ENCODE peak calls at places on chromosome 4, in seven cellular contexts. M is mesenchymal stem cell, I is IMR-90, F is neuronal stem cell, J is H9, L is H1, B is trophoblast cell. T is an unnamed sample.

GRCh38 chr4:38230121-38230728 is 270.0 kb downstream of the PTTG2 start:
- DNase-seq in M (peak; percentile 11), I (no peak), F (no peak), J (no peak), L (peak; percentile 23), B (peak; percentile 85), T (no peak)

GRCh38 chr4:55880652-55881280 is 27.3 kb downstream of the EXOC1 start:
- DNase-seq in M (no peak), I (no peak), F (no peak), J (no peak), L (no peak), B (peak; percentile 7), T (no peak)

GRCh38 chr4:81032805-81033684 is 2.5 kb downstream of the BMP3 start:
- DNase-seq in M (no peak), I (peak; percentile 16), F (no peak), J (no peak), L (no peak), B (no peak), T (peak; percentile 5)

GRCh38 chr4:8762951-8763735 is 108.5 kb downstream of the HMX1 start:
- DNase-seq in M (no peak), I (no peak), F (no peak), J (no peak), L (no peak), B (no peak), T (no peak)

GRCh38 chr4:181502611-181503010 is 740.6 kb upstream of the TENM3 start:
- DNase-seq in M (no peak), I (no peak), F (no peak), J (peak; percentile 41), L (no peak), B (no peak), T (no peak)

GRCh38 chr4:186727977-186728519 is 4.4 kb upstream of the FAT1 start:
- DNase-seq in M (peak; percentile 50), I (no peak), F (peak; percentile 18), J (peak; percentile 62), L (no peak), B (no peak), T (peak; percentile 95)

GRCh38 chr4:86543560-86544312 is 50.4 kb upstream of the PTPN13 start:
- DNase-seq in M (peak; percentile 48), I (no peak), F (peak; percentile 73), J (no peak), L (no peak), B (no peak), T (peak; percentile 83)

GRCh38 chr4:79042079-79042674 is 102.9 kb upstream of the PAQR3 start:
- DNase-seq in M (peak; percentile 47), I (peak; percentile 22), F (peak; percentile 26), J (no peak), L (no peak), B (peak; percentile 19), T (peak; percentile 36)

GRCh38 chr4:163949976-163950601 is 455.6 kb downstream of the TMA16 start:
- DNase-seq in M (no peak), I (no peak), F (no peak), J (no peak), L (no peak), B (no peak), T (no peak)

GRCh38 chr4:4618846-4619245 is 77.0 kb upstream of the STX18 start:
- DNase-seq in M (no peak), I (no peak), F (no peak), J (no peak), L (no peak), B (no peak), T (no peak)

GRCh38 chr4:142913461-142914030 is 67.4 kb upstream of the INPP4B start:
- DNase-seq in M (no peak), I (peak; percentile 41), F (no peak), J (no peak), L (no peak), B (no peak), T (peak; percentile 83)

GRCh38 chr4:68319040-68319439 is 30.9 kb downstream of the YTHDC1 start:
- DNase-seq in M (no peak), I (no peak), F (no peak), J (no peak), L (no peak), B (no peak), T (no peak)

GRCh38 chr4:159240690-159241089 is 137.8 kb downstream of the RAPGEF2 start:
- DNase-seq in M (peak; percentile 77), I (peak; percentile 60), F (no peak), J (no peak), L (no peak), B (no peak), T (no peak)

GRCh38 chr4:26058537-26058936 is 144.5 kb downstream of the SMIM20 start:
- DNase-seq in M (no peak), I (no peak), F (no peak), J (no peak), L (no peak), B (peak; percentile 45), T (no peak)

GRCh38 chr4:140705625-140706275 is 50.4 kb downstream of the TBC1D9 start:
- DNase-seq in M (no peak), I (no peak), F (no peak), J (no peak), L (no peak), B (no peak), T (no peak)

GRCh38 chr4:77203380-77204197 is 46.6 kb downstream of the CCNG2 start:
- DNase-seq in M (peak; percentile 81), I (peak; percentile 82), F (peak; percentile 80), J (peak; percentile 77), L (peak; percentile 72), B (peak; percentile 79), T (peak; percentile 92)

GRCh38 chr4:6019316-6020263 is 1.4 kb upstream of the C4orf50 start:
- DNase-seq in M (peak; percentile 8), I (peak; percentile 44), F (peak; percentile 67), J (peak; percentile 82), L (peak; percentile 79), B (no peak), T (peak; percentile 85)

GRCh38 chr4:555566-556275 is 20.4 kb downstream of the TMEM271 start:
- DNase-seq in M (no peak), I (no peak), F (no peak), J (no peak), L (no peak), B (no peak), T (no peak)

GRCh38 chr4:128385683-128386304 is 98.2 kb upstream of the PGRMC2 start:
- DNase-seq in M (peak; percentile 99), I (peak; percentile 80), F (no peak), J (no peak), L (no peak), B (peak; percentile 27), T (peak; percentile 87)

GRCh38 chr4:845233-845835 is 19.4 kb upstream of the CPLX1 start:
- DNase-seq in M (peak; percentile 10), I (peak; percentile 61), F (no peak), J (no peak), L (no peak), B (no peak), T (no peak)

GRCh38 chr4:55001538-55001937 is 123.9 kb downstream of the KDR start:
- DNase-seq in M (no peak), I (no peak), F (no peak), J (no peak), L (no peak), B (no peak), T (no peak)

GRCh38 chr4:115028682-115029385 is 84.6 kb downstream of the NDST4 start:
- DNase-seq in M (no peak), I (no peak), F (no peak), J (no peak), L (no peak), B (no peak), T (peak; percentile 6)

GRCh38 chr4:28436191-28437080 is 1575.8 kb downstream of the STIM2 start:
- DNase-seq in M (no peak), I (peak; percentile 2), F (no peak), J (no peak), L (no peak), B (no peak), T (peak; percentile 93)

GRCh38 chr4:186765138-186765537 is 41.5 kb upstream of the FAT1 start:
- DNase-seq in M (no peak), I (peak; percentile 20), F (no peak), J (peak; percentile 52), L (peak; percentile 48), B (no peak), T (no peak)

GRCh38 chr4:184165291-184165690 is 52.4 kb downstream of the ENPP6 start:
- DNase-seq in M (peak; percentile 11), I (peak; percentile 11), F (no peak), J (peak; percentile 65), L (no peak), B (peak; percentile 43), T (peak; percentile 56)

GRCh38 chr4:178306565-178306964 is 864.3 kb upstream of the AGA start:
- DNase-seq in M (peak; percentile 18), I (peak; percentile 7), F (no peak), J (peak; percentile 46), L (no peak), B (no peak), T (peak; percentile 14)

GRCh38 chr4:155571184-155571944 is 95.3 kb upstream of the GUCY1A1 start:
- DNase-seq in M (no peak), I (no peak), F (no peak), J (no peak), L (no peak), B (no peak), T (peak; percentile 50)

GRCh38 chr4:26048378-26048882 is 134.4 kb downstream of the SMIM20 start:
- DNase-seq in M (peak; percentile 46), I (peak; percentile 92), F (no peak), J (no peak), L (no peak), B (peak; percentile 20), T (no peak)

DNA sequence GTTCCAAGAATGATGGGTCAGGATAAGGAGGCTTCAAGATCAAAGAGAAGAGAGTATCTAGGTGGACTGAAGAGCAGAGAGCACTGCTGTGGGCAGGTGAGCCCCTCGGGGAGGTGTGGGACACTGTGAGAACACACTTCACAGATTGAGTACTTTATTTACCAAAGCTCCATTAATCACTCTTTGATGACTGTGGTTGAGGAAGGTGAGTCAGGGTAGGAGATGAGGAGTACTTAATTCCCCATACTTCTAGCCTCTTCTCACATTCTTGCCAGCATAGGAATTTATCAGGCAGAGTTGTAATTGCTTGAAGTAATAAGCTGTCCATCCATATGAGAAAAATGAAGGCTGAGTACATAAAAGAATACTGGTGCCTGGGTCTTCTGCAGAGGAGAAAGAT is 375.3 kb downstream of the PCDH10 start:
- DNase-seq in M (no peak), I (no peak), F (no peak), J (no peak), L (no peak), B (no peak), T (no peak)
- H3K4ac ChIP-seq in M (no peak overlapping the region), I (no peak overlapping the region), F (no peak overlapping the region), J (no peak overlapping the region), L (no peak overlapping the region), B (no peak overlapping the region), T (no peak overlapping the region)

GRCh38 chr4:188682321-188682720 is 543.1 kb downstream of the TRIML1 start:
- DNase-seq in M (no peak), I (no peak), F (no peak), J (no peak), L (no peak), B (no peak), T (no peak)
- H2AK5ac ChIP-seq in M (no peak overlapping the region), I (no peak overlapping the region), F (no peak overlapping the region), J (no peak overlapping the region), L (no peak overlapping the region), B (no peak overlapping the region), T (no peak overlapping the region)

GRCh38 chr4:117784266-117784665 is 250.0 kb upstream of the NDST3 start:
- DNase-seq in M (no peak), I (no peak), F (no peak), J (no peak), L (no peak), B (no peak), T (no peak)
- H3K4ac ChIP-seq in M (no peak overlapping the region), I (no peak overlapping the region), F (no peak overlapping the region), J (no peak overlapping the region), L (no peak overlapping the region), B (no peak overlapping the region), T (no peak overlapping the region)

GRCh38 chr4:134948110-134948642 is 746.6 kb upstream of the PABPC4L start:
- DNase-seq in M (no peak), I (no peak), F (no peak), J (no peak), L (no peak), B (no peak), T (no peak)

GRCh38 chr4:134944115-134944514 is 742.5 kb upstream of the PABPC4L start:
- DNase-seq in M (no peak), I (no peak), F (no peak), J (no peak), L (no peak), B (no peak), T (no peak)
- H2AK5ac ChIP-seq in M (no peak overlapping the region), I (no peak overlapping the region), F (no peak overlapping the region), J (no peak overlapping the region), L (no peak overlapping the region), B (no peak overlapping the region), T (no peak overlapping the region)